ENCODE peak calls at places on chromosomes 1 and 21, in four cellular contexts. B, Z, N and D are unnamed samples.

GRCh38 chr1:81111818-81112217 is 688.9 kb upstream of the ADGRL2 start:
- DNase-seq in Z (no peak), N (no peak), B (no peak), D (no peak)

GRCh38 chr21:36471254-36471723 is 8.6 kb downstream of the CLDN14 start:
- DNase-seq in Z (no peak), B (no peak), N (no peak), D (no peak)

GRCh38 chr1:208510192-208510952 is 266.2 kb upstream of the PLXNA2 start:
- DNase-seq in B (no peak), Z (no peak), N (no peak), D (no peak)

GRCh38 chr1:154730251-154730650 is 122.3 kb upstream of the ADAR start:
- DNase-seq in N (no peak), Z (no peak), B (no peak), D (no peak)

GRCh38 chr1:79128726-79129125 is 122.2 kb upstream of the ADGRL4 start:
- DNase-seq in B (no peak), Z (no peak), N (no peak), D (no peak)

GRCh38 chr1:9293512-9294439 is 1.1 kb downstream of the SPSB1 start:
- DNase-seq in Z (no peak), N (no peak), B (peak; percentile 47), D (peak; percentile 35)

GRCh38 chr1:201038537-201038936 is 15.0 kb upstream of the KIF21B start:
- DNase-seq in Z (no peak), N (no peak), B (no peak), D (no peak)

GRCh38 chr1:92820551-92820950 is 11.3 kb upstream of the RPL5 start:
- DNase-seq in Z (no peak), N (no peak), B (no peak), D (no peak)

GRCh38 chr1:204180133-204180532 is 14.0 kb upstream of the REN start:
- DNase-seq in B (no peak), N (no peak), Z (no peak), D (no peak)

GRCh38 chr1:2413495-2414296 is 1.3 kb upstream of the PEX10 start:
- DNase-seq in N (no peak), B (no peak), Z (peak; percentile 74), D (peak; percentile 44)

GRCh38 chr1:147515046-147515869 is 26.0 kb upstream of the BCL9 start:
- DNase-seq in B (no peak), N (no peak), Z (no peak), D (no peak)

GRCh38 chr1:108000620-108001105 is 35.7 kb upstream of the VAV3 start:
- DNase-seq in N (no peak), B (no peak), Z (no peak), D (no peak)

GRCh38 chr1:96409087-96409486 is 312.5 kb upstream of the PTBP2 start:
- DNase-seq in B (no peak), Z (no peak), N (no peak), D (no peak)

GRCh38 chr21:35398366-35398982 is 349.4 kb upstream of the RUNX1 start:
- DNase-seq in N (no peak), Z (no peak), B (no peak), D (peak; percentile 16)

GRCh38 chr1:248884632-248885295 is 21.3 kb upstream of the PGBD2 start:
- DNase-seq in B (no peak), Z (peak; percentile 59), N (no peak), D (peak; percentile 37)

GRCh38 chr1:185400057-185400456 is 83.0 kb upstream of the IVNS1ABP start:
- DNase-seq in N (peak; percentile 15), Z (no peak), B (no peak), D (no peak)

GRCh38 chr1:200247513-200247912 is 162.3 kb downstream of the ZNF281 start:
- DNase-seq in N (no peak), Z (no peak), B (no peak), D (no peak)

GRCh38 chr1:174358786-174359453 is 88.8 kb upstream of the GPR52 start:
- DNase-seq in Z (no peak), B (no peak), N (no peak), D (peak; percentile 38)

GRCh38 chr1:43912607-43913006 is 21.0 kb upstream of the ARTN start:
- DNase-seq in Z (no peak), N (no peak), B (no peak), D (no peak)

GRCh38 chr1:18132707-18133066 is 25.1 kb downstream of the IGSF21 start:
- DNase-seq in N (no peak), B (no peak), Z (no peak), D (no peak)